ENCODE peak calls at places on chromosome 6, in six cellular contexts. T is body of pancreas, N is BE2C, O is heart left ventricle, C is psoas muscle, P is fibroblast of lung. A is an unnamed sample.
A peak's percentile ranks its signal among the peaks of the same experiment; 100 is the strongest.

GRCh38 chr6:163443985-163444553 is 29.6 kb downstream of the QKI start:
- DNase-seq in O (no peak), T (no peak), N (no peak), P (no peak), C (no peak), A (no peak)

GRCh38 chr6:40436685-40437604 is 150.2 kb downstream of the LRFN2 start:
- DNase-seq in N (peak; percentile 48), P (peak; percentile 9), C (no peak), T (no peak), O (peak; percentile 40), A (peak; percentile 30)

GRCh38 chr6:154358019-154358545 is 1.5 kb upstream of the IPCEF1 start:
- DNase-seq in O (no peak), C (no peak), N (no peak), T (no peak), P (no peak), A (no peak)

GRCh38 chr6:100493206-100493888 is 28.6 kb upstream of the SIM1 start:
- DNase-seq in N (no peak), P (no peak), T (no peak), O (no peak), C (no peak), A (no peak)

GRCh38 chr6:129493396-129493902 is 216.5 kb downstream of the ARHGAP18 start:
- DNase-seq in C (no peak), P (peak; percentile 72), N (no peak), T (no peak), O (no peak), A (no peak)

GRCh38 chr6:21731411-21732031 is 138.0 kb downstream of the SOX4 start:
- DNase-seq in N (no peak), C (no peak), O (no peak), P (peak; percentile 86), T (peak; percentile 29), A (no peak)

GRCh38 chr6:28657756-28658465 is 132.2 kb downstream of the GPX5 start:
- DNase-seq in T (peak; percentile 69), P (peak; percentile 56), C (no peak), N (peak; percentile 61), O (no peak), A (peak; percentile 74)

GRCh38 chr6:4169028-4169789 is 33.8 kb upstream of the ECI2 start:
- DNase-seq in N (no peak), P (peak; percentile 29), T (no peak), O (no peak), C (no peak), A (no peak)

GRCh38 chr6:79385893-79386292 is 151.3 kb downstream of the LCA5 start:
- DNase-seq in O (no peak), P (peak; percentile 0), N (no peak), C (no peak), T (no peak), A (no peak)

GRCh38 chr6:117167520-117168271 is 97.7 kb upstream of the VGLL2 start:
- DNase-seq in T (peak; percentile 19), C (peak; percentile 37), O (peak; percentile 14), N (no peak), P (peak; percentile 46), A (no peak)

GRCh38 chr6:12474167-12475140 is 184.3 kb downstream of the EDN1 start:
- DNase-seq in C (no peak), O (no peak), T (peak; percentile 23), P (peak; percentile 64), N (no peak), A (peak; percentile 34)

GRCh38 chr6:2855061-2855519 is 13.4 kb upstream of the SERPINB1 start:
- DNase-seq in T (no peak), O (no peak), N (no peak), P (no peak), C (no peak), A (no peak)

GRCh38 chr6:117911660-117912059 is 4.6 kb downstream of the SLC35F1 start:
- DNase-seq in N (no peak), T (no peak), O (no peak), P (no peak), C (no peak), A (no peak)

GRCh38 chr6:52551483-52552277 is 25.2 kb downstream of the TRAM2 start:
- DNase-seq in T (peak; percentile 87), N (peak; percentile 68), O (peak; percentile 79), P (peak; percentile 94), C (peak; percentile 53), A (peak; percentile 28)

GRCh38 chr6:47034919-47035318 is 7.2 kb downstream of the ADGRF1 start:
- DNase-seq in T (peak; percentile 19), O (peak; percentile 28), N (no peak), P (peak; percentile 100), C (no peak), A (peak; percentile 91)

GRCh38 chr6:26362093-26362835 is 2.7 kb upstream of the BTN3A2 start:
- DNase-seq in P (no peak), C (no peak), O (no peak), N (no peak), T (no peak), A (no peak)

GRCh38 chr6:151317206-151317994 is 74.0 kb downstream of the ZBTB2 start:
- DNase-seq in P (peak; percentile 90), O (no peak), T (no peak), N (no peak), C (no peak), A (peak; percentile 50)

GRCh38 chr6:22295145-22295544 is 1.7 kb downstream of the PRL start:
- DNase-seq in C (no peak), N (no peak), T (no peak), O (no peak), P (no peak), A (no peak)

GRCh38 chr6:166586424-166587156 is at the start of gene RAMACL:
- DNase-seq in N (peak; percentile 51), C (no peak), T (peak; percentile 62), P (no peak), O (no peak), A (no peak)

GRCh38 chr6:170011233-170012142 is 260.1 kb downstream of the ERMARD start:
- DNase-seq in O (peak; percentile 79), N (no peak), P (no peak), C (no peak), T (no peak), A (no peak)

GRCh38 chr6:2436391-2437154 is 191.2 kb upstream of the GMDS start:
- DNase-seq in N (no peak), T (no peak), O (no peak), P (no peak), C (no peak), A (no peak)

GRCh38 chr6:27163858-27164257 is 83.6 kb upstream of the PRSS16 start:
- DNase-seq in P (no peak), C (no peak), O (no peak), N (no peak), T (no peak), A (no peak)

GRCh38 chr6:27814665-27815424 is 97.4 kb downstream of the OR2B2 start:
- DNase-seq in T (peak; percentile 49), C (no peak), N (peak; percentile 81), O (peak; percentile 69), P (peak; percentile 94), A (peak; percentile 97)

GRCh38 chr6:124882580-124883393 is 79.5 kb upstream of the RNF217 start:
- DNase-seq in P (peak; percentile 37), O (no peak), N (no peak), C (no peak), T (no peak), A (no peak)

GRCh38 chr6:124887872-124888580 is 74.2 kb upstream of the RNF217 start:
- DNase-seq in T (no peak), P (no peak), O (no peak), N (no peak), C (no peak), A (no peak)

GRCh38 chr6:124888581-124889371 is 73.5 kb upstream of the RNF217 start:
- DNase-seq in P (peak; percentile 25), O (no peak), C (no peak), T (no peak), N (no peak), A (no peak)

GRCh38 chr6:124881898-124882579 is 80.2 kb upstream of the RNF217 start:
- DNase-seq in T (no peak), N (peak; percentile 40), O (no peak), P (peak; percentile 44), C (no peak), A (peak; percentile 13)

GRCh38 chr6:124885171-124885570 is 77.1 kb upstream of the RNF217 start:
- DNase-seq in N (no peak), P (peak; percentile 9), O (no peak), T (no peak), C (no peak), A (no peak)
- TF ChIP-seq CTCF in N (no peak), P (no peak), O (no peak), T (no peak), C (no peak), A (no peak)

GRCh38 chr6:15304337-15305078 is 58.6 kb downstream of the JARID2 start:
- DNase-seq in N (peak; percentile 23), P (no peak), O (no peak), T (no peak), C (no peak), A (no peak)
- H3K4me1 ChIP-seq in N (peaks cover 37% of the 10 kb centered on the region), P (peaks cover 13% of the 10 kb centered on the region), O (peaks cover 10% of the 10 kb centered on the region), T (peaks cover 24% of the 10 kb centered on the region), C (peaks cover 64% of the 10 kb centered on the region), A (peaks cover 39% of the 10 kb centered on the region)

DNA sequence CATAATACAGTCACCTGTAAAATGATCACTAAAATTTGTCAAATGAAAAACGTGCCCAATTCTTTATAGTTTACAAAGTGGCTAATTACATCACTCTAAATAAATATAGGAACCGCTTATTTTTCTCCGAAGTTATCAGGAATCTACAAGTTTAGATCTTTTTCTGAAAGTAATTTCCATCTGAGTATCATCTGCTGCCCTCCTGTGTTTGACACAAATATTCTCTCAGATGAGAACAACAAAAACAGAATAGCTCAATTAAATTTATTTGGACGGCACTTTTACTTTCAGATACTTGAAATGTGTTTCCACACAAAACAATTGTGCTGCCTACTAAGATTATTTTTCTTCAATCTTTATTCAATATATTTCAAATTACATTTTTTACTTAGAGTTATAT is 5.0 kb downstream of the SF3B5 start:
- DNase-seq in O (no peak), P (no peak), C (no peak), T (no peak), N (no peak), A (no peak)
- TF ChIP-seq CTCF in O (no peak), P (no peak), C (no peak), T (no peak), N (no peak), A (peak; percentile 6)

DNA sequence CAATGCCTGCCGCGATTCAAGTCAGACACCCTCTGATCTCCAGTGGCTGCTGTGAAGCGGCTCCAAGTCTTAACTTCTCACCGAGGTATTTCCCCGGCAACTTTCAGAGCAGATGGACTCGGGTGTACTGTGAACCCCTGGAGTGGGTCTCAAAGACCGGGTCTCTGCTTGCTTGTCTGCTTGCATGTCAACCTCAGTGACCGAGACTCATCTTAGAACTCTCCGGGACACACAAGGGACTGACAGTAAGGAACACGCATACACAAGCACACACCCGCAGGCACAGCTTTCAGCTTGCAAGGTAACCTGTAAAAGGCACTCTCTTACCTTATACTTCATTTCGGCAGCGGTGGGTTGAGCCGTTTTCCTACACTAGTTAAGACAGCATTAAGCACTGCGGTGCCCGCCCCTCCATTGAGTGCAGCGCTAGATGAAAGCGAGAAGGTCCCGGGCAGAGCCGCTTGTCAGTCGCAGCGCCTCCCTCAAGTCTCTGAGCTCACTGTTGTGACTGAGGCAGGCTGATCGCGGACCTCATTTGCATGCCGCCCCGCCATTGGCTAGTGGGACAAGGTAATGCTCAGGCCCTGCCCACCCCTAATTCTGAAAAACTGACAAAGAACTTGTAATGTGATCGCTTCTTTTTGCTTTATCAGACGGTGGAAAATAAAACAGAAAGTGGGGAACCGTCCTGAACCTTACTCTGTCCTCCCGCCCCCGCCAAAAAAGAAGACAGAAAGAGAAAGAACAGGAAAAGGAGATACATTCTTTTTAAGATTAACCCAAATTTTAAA is at the start of gene NEDD9:
- DNase-seq in P (peak; percentile 99), C (peak; percentile 92), N (peak; percentile 91), O (peak; percentile 96), T (peak; percentile 99), A (peak; percentile 98)
- H3K4me1 ChIP-seq in P (no peaks in the 10 kb centered on the region), C (peaks cover 7% of the 10 kb centered on the region), N (no peaks in the 10 kb centered on the region), O (peaks cover 6% of the 10 kb centered on the region), T (peaks cover 31% of the 10 kb centered on the region), A (peaks cover 41% of the 10 kb centered on the region)

GRCh38 chr6:50185006-50185405 is 135.3 kb upstream of the DEFB112 start:
- DNase-seq in C (no peak), N (peak; percentile 4), O (no peak), T (no peak), P (no peak), A (peak; percentile 49)
- TF ChIP-seq CTCF in C (peak; percentile 11), N (peak; percentile 43), O (no peak), T (no peak), P (peak; percentile 31), A (no peak)